ENCODE peak calls at places on chromosomes 2 and 18, in ten cellular contexts. C, M, H, D, I, B, X, P, T and K are unnamed samples.

GRCh38 chr2:216775043-216775453 is 79.7 kb upstream of the IGFBP5 start:
- DNase-seq in C (peak), M (no peak), H (peak), D (peak), I (peak), B (peak), X (peak), P (no peak), T (no peak), K (no peak)

GRCh38 chr2:120589782-120590608 is 145.7 kb upstream of the GLI2 start:
- DNase-seq in C (peak), M (no peak), H (peak), D (peak), I (peak), B (peak), X (peak), P (no peak), T (peak), K (no peak)

GRCh38 chr2:143121079-143121478 is 8.1 kb upstream of the ARHGAP15 start:
- DNase-seq in C (no peak), M (no peak), H (no peak), D (no peak), I (no peak), B (no peak), X (no peak), P (no peak), T (no peak), K (no peak)

GRCh38 chr2:157990173-157990572 is 111.5 kb upstream of the UPP2 start:
- DNase-seq in C (no peak), M (peak), H (no peak), D (no peak), I (peak), B (no peak), X (no peak), P (no peak), T (no peak), K (no peak)

GRCh38 chr2:145126146-145126545 is 606.2 kb upstream of the ZEB2 start:
- DNase-seq in C (no peak), M (no peak), H (no peak), D (no peak), I (no peak), B (no peak), X (no peak), P (no peak), T (no peak), K (no peak)

GRCh38 chr2:222301296-222301997 is 2.6 kb upstream of the PAX3 start:
- DNase-seq in C (no peak), M (peak), H (no peak), D (no peak), I (no peak), B (no peak), X (no peak), P (no peak), T (no peak), K (no peak)

GRCh38 chr2:116513991-116514390 is 1300.5 kb upstream of the DDX18 start:
- DNase-seq in C (no peak), M (no peak), H (no peak), D (no peak), I (no peak), B (no peak), X (no peak), P (no peak), T (no peak), K (no peak)

GRCh38 chr2:216215991-216216390 is 106.8 kb downstream of the XRCC5 start:
- DNase-seq in C (no peak), M (peak), H (no peak), D (peak), I (peak), B (peak), X (peak), P (peak), T (no peak), K (no peak)

GRCh38 chr2:214192711-214193110 is 218.1 kb upstream of the VWC2L start:
- DNase-seq in C (no peak), M (no peak), H (no peak), D (no peak), I (no peak), B (no peak), X (no peak), P (no peak), T (no peak), K (no peak)

GRCh38 chr2:74778381-74779371 is 55.3 kb upstream of the HK2 start:
- DNase-seq in C (no peak), M (peak), H (no peak), D (no peak), I (no peak), B (peak), X (no peak), P (no peak), T (no peak), K (no peak)

GRCh38 chr2:7497223-7497622 is 580.0 kb downstream of the RNF144A start:
- DNase-seq in C (no peak), M (peak), H (no peak), D (no peak), I (no peak), B (no peak), X (no peak), P (peak), T (no peak), K (no peak)

GRCh38 chr2:191692502-191693115 is 14.7 kb downstream of the NABP1 start:
- DNase-seq in C (no peak), M (no peak), H (no peak), D (no peak), I (no peak), B (no peak), X (no peak), P (no peak), T (no peak), K (no peak)

GRCh38 chr2:236782938-236783337 is 213.3 kb downstream of the ACKR3 start:
- DNase-seq in C (no peak), M (no peak), H (peak), D (no peak), I (no peak), B (no peak), X (peak), P (no peak), T (peak), K (no peak)

GRCh38 chr2:176109955-176110345 is 2.9 kb downstream of the HOXD11 start:
- DNase-seq in C (no peak), M (no peak), H (no peak), D (no peak), I (no peak), B (no peak), X (no peak), P (no peak), T (no peak), K (no peak)
- TF ChIP-seq EZH2 in C (peak), M (peak), H (no peak), D (no peak), I (no peak), B (no peak), X (no peak), P (no peak), T (no peak), K (no peak)

GRCh38 chr2:220057922-220058321 is 430.5 kb downstream of the SLC4A3 start:
- DNase-seq in C (no peak), M (no peak), H (no peak), D (no peak), I (no peak), B (no peak), X (no peak), P (no peak), T (no peak), K (no peak)

GRCh38 chr2:220051716-220052115 is 424.3 kb downstream of the SLC4A3 start:
- DNase-seq in C (no peak), M (no peak), H (no peak), D (no peak), I (no peak), B (no peak), X (no peak), P (no peak), T (no peak), K (no peak)

GRCh38 chr2:220053919-220054318 is 426.5 kb downstream of the SLC4A3 start:
- DNase-seq in C (no peak), M (peak), H (no peak), D (peak), I (no peak), B (no peak), X (peak), P (peak), T (no peak), K (no peak)
- TF ChIP-seq CTCF in C (peak), M (peak), H (peak), D (peak), I (no peak), B (peak), X (peak), P (peak), T (no peak), K (peak)

GRCh38 chr2:233371608-233372007 is 17.3 kb downstream of the DGKD start:
- DNase-seq in C (no peak), M (no peak), H (no peak), D (no peak), I (no peak), B (no peak), X (peak), P (no peak), T (no peak), K (no peak)

GRCh38 chr2:233367606-233368005 is 13.3 kb downstream of the DGKD start:
- DNase-seq in C (no peak), M (no peak), H (no peak), D (no peak), I (no peak), B (no peak), X (no peak), P (no peak), T (no peak), K (no peak)

GRCh38 chr2:233369897-233370758 is 15.8 kb downstream of the DGKD start:
- DNase-seq in C (no peak), M (no peak), H (no peak), D (no peak), I (no peak), B (no peak), X (peak), P (no peak), T (no peak), K (no peak)

GRCh38 chr2:233368756-233369155 is 14.5 kb downstream of the DGKD start:
- DNase-seq in C (no peak), M (no peak), H (no peak), D (no peak), I (no peak), B (no peak), X (no peak), P (no peak), T (no peak), K (no peak)

GRCh38 chr2:233369462-233369861 is 15.2 kb downstream of the DGKD start:
- DNase-seq in C (no peak), M (no peak), H (no peak), D (no peak), I (no peak), B (no peak), X (no peak), P (no peak), T (no peak), K (no peak)
- H3K4me2 ChIP-seq in C (no peak), M (no peak), H (no peak), D (no peak), I (no peak), B (no peak), X (no peak), P (no peak), T (no peak), K (no peak)

GRCh38 chr18:67269206-67269605 is 247.3 kb downstream of the DSEL start:
- DNase-seq in C (no peak), M (no peak), H (no peak), D (no peak), I (no peak), B (no peak), X (no peak), P (no peak), T (no peak), K (no peak)
- TF ChIP-seq EZH2 in C (no peak), M (no peak), H (no peak), D (no peak), I (no peak), B (no peak), X (no peak), P (no peak), T (no peak), K (no peak)